ENCODE peak calls at places on chromosome X, in four cellular contexts. J, F, S and K are unnamed samples.

GRCh38 chrX:81890476-81890875 is 688.6 kb downstream of the SH3BGRL start:
- DNase-seq in F (no peak), S (no peak), J (no peak), K (no peak)

GRCh38 chrX:109186939-109187338 is 294.9 kb downstream of the GUCY2F start:
- DNase-seq in J (no peak), F (no peak), S (no peak), K (no peak)

GRCh38 chrX:130909469-130910136 is 6.6 kb upstream of the ENOX2 start:
- DNase-seq in F (no peak), J (no peak), S (peak; percentile 31), K (no peak)

GRCh38 chrX:50697691-50698090 is 116.3 kb downstream of the SHROOM4 start:
- DNase-seq in J (no peak), F (no peak), S (no peak), K (no peak)

GRCh38 chrX:7351946-7352345 is 204.0 kb upstream of the PUDP start:
- DNase-seq in J (no peak), F (no peak), S (no peak), K (no peak)

GRCh38 chrX:8314881-8315280 is 143.8 kb upstream of the VCX2 start:
- DNase-seq in S (no peak), J (no peak), F (no peak), K (no peak)

GRCh38 chrX:30141966-30142365 is 73.4 kb upstream of the MAGEB2 start:
- DNase-seq in S (peak; percentile 31), J (peak; percentile 27), F (peak; percentile 12), K (peak; percentile 62)

GRCh38 chrX:119417376-119417775 is 18.2 kb downstream of the SLC25A43 start:
- DNase-seq in F (no peak), J (no peak), S (no peak), K (no peak)

GRCh38 chrX:56763556-56764152 is 34.6 kb downstream of the NBDY start:
- DNase-seq in F (no peak), S (no peak), J (peak; percentile 15), K (no peak)

GRCh38 chrX:148784859-148785655 is 284.6 kb downstream of the AFF2 start:
- DNase-seq in J (no peak), F (peak; percentile 11), S (no peak), K (no peak)

GRCh38 chrX:94123062-94123461 is 449.1 kb downstream of the FAM133A start:
- DNase-seq in J (no peak), S (no peak), F (no peak), K (no peak)

GRCh38 chrX:110425222-110425621 is 66.6 kb downstream of the RTL9 start:
- DNase-seq in F (no peak), S (no peak), J (no peak), K (no peak)

GRCh38 chrX:13938053-13938765 is 91.5 kb downstream of the GEMIN8 start:
- DNase-seq in F (peak; percentile 75), J (no peak), S (no peak), K (peak; percentile 16)

GRCh38 chrX:78042601-78043000 is 61.4 kb upstream of the PGK1 start:
- DNase-seq in J (no peak), F (no peak), S (no peak), K (no peak)

GRCh38 chrX:111875881-111876280 is at the start of gene TRPC5OS:
- DNase-seq in J (no peak), S (no peak), F (no peak), K (no peak)

GRCh38 chrX:11908371-11908770 is 150.3 kb downstream of the MSL3 start:
- DNase-seq in S (no peak), J (peak; percentile 2), F (peak; percentile 8), K (peak; percentile 8)

GRCh38 chrX:143437439-143437838 is 79.8 kb downstream of the SPANXN3 start:
- DNase-seq in J (no peak), S (peak; percentile 3), F (no peak), K (no peak)

GRCh38 chrX:41906515-41907165 is 16.7 kb downstream of the CASK start:
- DNase-seq in S (no peak), F (no peak), J (no peak), K (peak; percentile 1)

GRCh38 chrX:126820700-126821420 is 1.3 kb downstream of the PRR32 start:
- DNase-seq in F (peak; percentile 18), J (no peak), S (no peak), K (no peak)

GRCh38 chrX:17474892-17475291 is 99.9 kb downstream of the NHS start:
- DNase-seq in S (no peak), J (no peak), F (no peak), K (no peak)

GRCh38 chrX:149682031-149682430 is 29.8 kb upstream of the MAGEA11 start:
- DNase-seq in S (no peak), J (no peak), F (no peak), K (no peak)

GRCh38 chrX:1725472-1725871 is 110.6 kb downstream of the ASMT start:
- DNase-seq in S (no peak), F (no peak), J (no peak), K (no peak)

GRCh38 chrX:141443922-141444321 is 140.6 kb downstream of the SPANXA1 start:
- DNase-seq in J (no peak), F (no peak), S (no peak), K (no peak)

GRCh38 chrX:139907078-139907477 is 25.8 kb downstream of the ATP11C start:
- DNase-seq in F (no peak), J (no peak), S (no peak), K (no peak)

GRCh38 chrX:40172980-40173661 is 75.4 kb upstream of the BCOR start:
- DNase-seq in J (peak; percentile 77), F (no peak), S (no peak), K (no peak)

GRCh38 chrX:26922278-26922677 is 540.9 kb downstream of the PPP4R3C start:
- DNase-seq in S (no peak), F (no peak), J (no peak), K (no peak)

GRCh38 chrX:118520206-118520857 is 24.7 kb downstream of the DOCK11 start:
- DNase-seq in F (no peak), J (no peak), S (no peak), K (no peak)

GRCh38 chrX:17737707-17738001 is 361 bp downstream of the SCML1 start:
- DNase-seq in J (no peak), S (no peak), F (no peak), K (no peak)

GRCh38 chrX:27863813-27864212 is 56.0 kb downstream of the MAGEB10 start:
- DNase-seq in F (peak; percentile 23), J (no peak), S (no peak), K (no peak)

GRCh38 chrX:146424422-146424821 is 385.1 kb upstream of the CXorf51B start:
- DNase-seq in J (no peak), S (no peak), F (no peak), K (no peak)

GRCh38 chrX:43882294-43882681 is at the start of gene MAOB:
- DNase-seq in S (peak; percentile 48), J (peak; percentile 63), F (peak; percentile 42), K (no peak)

GRCh38 chrX:142201113-142201512 is 4.0 kb downstream of the MAGEC2 start:
- DNase-seq in J (no peak), S (no peak), F (no peak), K (no peak)

GRCh38 chrX:10158279-10158939 is 1.6 kb downstream of the CLCN4 start:
- DNase-seq in J (no peak), F (peak; percentile 54), S (no peak), K (peak; percentile 25)

GRCh38 chrX:118499295-118499694 is 3.7 kb downstream of the DOCK11 start:
- DNase-seq in J (no peak), F (peak; percentile 39), S (no peak), K (no peak)

GRCh38 chrX:7077910-7078245 is 69.6 kb upstream of the STS start:
- DNase-seq in J (no peak), F (no peak), S (no peak), K (no peak)

GRCh38 chrX:103586659-103587058 is 1.3 kb downstream of the TCEAL4 start:
- DNase-seq in S (no peak), J (no peak), F (no peak), K (no peak)

GRCh38 chrX:103584606-103585005 is 709 bp upstream of the TCEAL4 start:
- DNase-seq in J (no peak), F (no peak), S (no peak), K (no peak)

GRCh38 chrX:103586314-103586646 is 965 bp downstream of the TCEAL4 start:
- DNase-seq in S (no peak), J (no peak), F (no peak), K (no peak)

DNA sequence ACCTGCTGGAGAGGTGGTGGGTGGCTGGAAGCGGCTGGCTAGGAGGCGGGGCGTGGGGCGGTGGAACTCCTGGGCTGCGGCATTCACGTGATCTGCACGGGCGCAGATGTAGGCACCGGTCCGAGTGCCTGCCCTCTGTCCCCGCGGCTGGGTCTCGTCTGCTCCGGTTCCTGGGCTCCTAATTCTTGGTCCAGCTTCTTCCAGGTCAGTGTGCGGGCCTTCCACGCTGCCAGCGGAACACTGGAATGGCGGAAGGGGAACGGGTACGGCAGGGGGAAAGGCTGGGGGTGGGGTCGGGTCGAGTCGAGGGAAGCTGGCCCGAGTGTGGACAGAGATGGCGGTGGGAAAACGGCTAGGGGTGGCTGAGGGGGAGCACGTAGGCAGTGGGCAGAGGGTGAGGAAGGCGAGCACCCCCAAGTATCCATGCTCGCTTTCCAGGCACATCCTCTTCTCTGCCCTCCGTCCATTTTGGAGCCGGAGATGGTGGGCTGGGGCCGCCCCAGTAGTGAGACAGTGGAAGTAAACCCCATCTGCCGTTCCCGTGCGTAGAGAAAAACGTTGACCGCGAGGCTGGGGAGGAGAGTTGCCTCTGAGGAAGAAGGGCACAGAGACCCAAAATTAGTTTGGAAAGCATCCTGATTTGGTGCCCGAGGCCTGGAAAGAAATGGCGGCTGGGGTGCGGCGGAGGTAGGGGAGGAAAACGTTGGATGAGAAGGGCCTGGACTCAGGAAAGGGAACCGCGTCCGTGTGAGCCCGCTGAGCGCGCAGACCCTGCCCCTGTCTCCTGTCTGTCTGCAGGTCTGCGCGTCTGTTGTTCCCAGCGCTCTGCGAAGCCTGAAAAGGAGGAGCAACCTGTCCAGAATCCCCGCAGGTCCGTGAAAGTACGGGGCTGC is at the start of gene TCEAL4:
- DNase-seq in S (no peak), J (no peak), F (peak; percentile 49), K (peak; percentile 51)
- TF ChIP-seq NR3C1 in S (no peak), J (no peak), F (no peak), K (no peak)

GRCh38 chrX:68878977-68879376 is 50.2 kb downstream of the EFNB1 start:
- DNase-seq in J (no peak), F (no peak), S (no peak), K (no peak)
- TF ChIP-seq USF2 in J (no peak), F (no peak), S (no peak), K (no peak)

GRCh38 chrX:46910415-46910814 is 1.8 kb upstream of the JADE3 start:
- DNase-seq in F (no peak), S (no peak), J (no peak), K (no peak)
- TF ChIP-seq NR3C1 in F (no peak), S (no peak), J (no peak), K (no peak)

DNA sequence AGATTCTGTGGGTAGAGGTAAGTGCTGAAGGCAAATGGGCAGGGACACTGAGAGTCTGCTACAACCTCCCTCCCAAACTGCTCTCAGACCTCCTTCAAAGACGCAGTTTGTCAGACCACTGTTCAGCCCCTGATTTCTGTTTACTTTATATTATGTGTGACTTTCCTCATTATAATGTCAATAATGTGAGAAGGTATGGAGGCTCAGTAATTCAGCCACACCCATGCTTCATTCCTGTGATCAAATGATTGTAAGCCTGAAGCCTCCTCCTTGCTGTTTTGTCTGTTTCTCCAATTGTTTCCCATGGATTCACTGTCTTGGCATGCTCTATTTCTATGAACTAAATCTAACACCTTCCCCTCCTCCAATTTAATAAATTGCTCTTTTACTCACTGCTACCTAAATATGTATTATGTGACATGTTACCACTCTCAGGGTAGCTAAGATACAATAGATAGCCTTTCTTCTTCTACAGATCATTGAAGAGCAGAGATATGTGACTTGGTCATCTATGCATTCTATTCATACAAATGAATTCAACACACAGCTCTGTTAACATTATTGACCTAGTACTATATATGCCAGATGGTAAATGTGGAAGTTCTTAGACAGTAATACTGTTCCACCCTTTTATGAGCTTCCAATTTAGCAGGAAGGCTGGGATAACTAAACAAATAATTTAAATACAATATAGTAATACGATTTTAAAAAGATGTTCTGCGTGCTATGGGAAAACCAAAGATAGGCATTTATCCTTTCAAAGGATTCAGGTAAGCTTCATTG is 75.8 kb downstream of the SYTL5 start:
- DNase-seq in S (no peak), F (no peak), J (no peak), K (no peak)
- TF ChIP-seq USF2 in S (no peak), F (no peak), J (no peak), K (no peak)